ENCODE peak calls at places on chromosomes 7 and 10, in four cellular contexts. M, E, K and N are unnamed samples.

GRCh38 chr7:134454277-134454676 is 4.6 kb downstream of the AKR1B1 start:
- DNase-seq in E (no peak), M (peak; percentile 13), K (no peak), N (no peak)

GRCh38 chr7:118288098-118288497 is 63.6 kb downstream of the ANKRD7 start:
- DNase-seq in E (no peak), M (peak; percentile 24), K (peak; percentile 73), N (peak; percentile 21)

GRCh38 chr7:129530881-129531391 is 28.6 kb downstream of the SMKR1 start:
- DNase-seq in E (peak; percentile 64), M (no peak), K (no peak), N (no peak)

GRCh38 chr7:44667190-44667589 is 60.8 kb downstream of the OGDH start:
- DNase-seq in E (no peak), M (no peak), K (no peak), N (no peak)

GRCh38 chr10:122113161-122113944 is 124.4 kb downstream of the TACC2 start:
- DNase-seq in M (no peak), K (peak; percentile 14), E (peak; percentile 49), N (no peak)

GRCh38 chr7:157963526-157963925 is 624.1 kb downstream of the PTPRN2 start:
- DNase-seq in E (no peak), M (no peak), K (no peak), N (no peak)

GRCh38 chr7:131867461-131867860 is 311.0 kb upstream of the PODXL start:
- DNase-seq in K (no peak), E (no peak), M (no peak), N (no peak)

GRCh38 chr10:122855745-122856144 is 10.1 kb upstream of the CUZD1 start:
- DNase-seq in K (no peak), M (no peak), E (no peak), N (no peak)

GRCh38 chr7:930975-931758 is 23.3 kb downstream of the ADAP1 start:
- DNase-seq in E (no peak), K (peak; percentile 65), M (no peak), N (no peak)

GRCh38 chr10:34407227-34407626 is 407.9 kb downstream of the PARD3 start:
- DNase-seq in E (no peak), M (no peak), K (peak; percentile 28), N (peak; percentile 9)

GRCh38 chr10:69246036-69246435 is 25.9 kb downstream of the HKDC1 start:
- DNase-seq in E (no peak), K (no peak), M (no peak), N (no peak)

GRCh38 chr7:21028990-21029337 is 242.3 kb upstream of the SP8 start:
- DNase-seq in E (no peak), K (no peak), M (no peak), N (no peak)

GRCh38 chr10:130901311-130902165 is 410.0 kb downstream of the TCERG1L start:
- DNase-seq in E (no peak), K (no peak), M (no peak), N (no peak)

GRCh38 chr7:129066290-129067131 is 11.6 kb upstream of the TNPO3 start:
- DNase-seq in E (peak; percentile 47), M (no peak), K (no peak), N (no peak)

GRCh38 chr10:71184402-71184801 is 28.0 kb upstream of the UNC5B start:
- DNase-seq in M (no peak), E (no peak), K (no peak), N (no peak)

GRCh38 chr7:2537981-2538851 is 17.1 kb downstream of the BRAT1 start:
- DNase-seq in M (no peak), K (no peak), E (no peak), N (no peak)

GRCh38 chr7:37371755-37372154 is 76.9 kb downstream of the ELMO1 start:
- DNase-seq in M (no peak), K (no peak), E (no peak), N (no peak)

GRCh38 chr7:10734595-10734994 is 239.1 kb upstream of the PHF14 start:
- DNase-seq in M (no peak), K (no peak), E (no peak), N (no peak)

GRCh38 chr10:80453715-80454525 is at the start of gene TSPAN14:
- DNase-seq in E (peak; percentile 89), K (peak; percentile 42), M (peak; percentile 73), N (no peak)

GRCh38 chr10:15106352-15107013 is 9.3 kb downstream of the RPP38 start:
- DNase-seq in E (peak; percentile 70), K (peak; percentile 6), M (peak; percentile 62), N (no peak)

GRCh38 chr7:80133361-80134104 is 1.1 kb upstream of the GNAI1 start:
- DNase-seq in K (no peak), M (no peak), E (no peak), N (no peak)

GRCh38 chr7:130084037-130084875 is 13.9 kb downstream of the KLHDC10 start:
- DNase-seq in M (no peak), E (no peak), K (no peak), N (no peak)

GRCh38 chr7:103065666-103066065 is 8.9 kb downstream of the FBXL13 start:
- DNase-seq in K (peak; percentile 47), E (peak; percentile 23), M (peak; percentile 17), N (no peak)

GRCh38 chr7:127650842-127651555 is 995 bp upstream of the SND1 start:
- DNase-seq in K (no peak), E (no peak), M (peak; percentile 31), N (no peak)

GRCh38 chr10:58943960-58944359 is 232.5 kb upstream of the PHYHIPL start:
- DNase-seq in E (no peak), M (no peak), K (no peak), N (no peak)

GRCh38 chr7:63067897-63068585 is 930.6 kb upstream of the ZNF722 start:
- DNase-seq in E (no peak), K (no peak), M (no peak), N (no peak)

GRCh38 chr7:151687523-151688235 is 168.0 kb upstream of the RHEB start:
- DNase-seq in E (peak; percentile 99), M (no peak), K (no peak), N (no peak)

GRCh38 chr7:539731-540411 is 20.2 kb upstream of the PDGFA start:
- DNase-seq in M (no peak), K (no peak), E (peak; percentile 100), N (no peak)

GRCh38 chr10:52146766-52147165 is 167.3 kb upstream of the DKK1 start:
- DNase-seq in K (no peak), M (no peak), E (no peak), N (no peak)

GRCh38 chr7:44189286-44189992 is at the start of gene GCK:
- DNase-seq in M (no peak), E (no peak), K (no peak), N (no peak)

GRCh38 chr7:53794816-53795215 is 747.4 kb upstream of the VSTM2A start:
- DNase-seq in E (no peak), K (no peak), M (no peak), N (no peak)

GRCh38 chr10:58896229-58896628 is 280.2 kb upstream of the PHYHIPL start:
- DNase-seq in E (no peak), M (no peak), K (no peak), N (no peak)

GRCh38 chr7:130421685-130422084 is 19.1 kb downstream of the CEP41 start:
- DNase-seq in K (peak; percentile 42), M (no peak), E (no peak), N (no peak)

GRCh38 chr7:38628630-38629385 is 2.4 kb downstream of the AMPH start:
- DNase-seq in M (no peak), E (no peak), K (no peak), N (no peak)

GRCh38 chr10:12414278-12414988 is 65.1 kb downstream of the CAMK1D start:
- DNase-seq in E (no peak), K (no peak), M (no peak), N (no peak)

GRCh38 chr7:12056977-12057376 is 154.1 kb upstream of the TMEM106B start:
- DNase-seq in E (no peak), M (no peak), K (no peak), N (no peak)

GRCh38 chr7:151930695-151931094 is 25.6 kb upstream of the GALNTL5 start:
- DNase-seq in M (no peak), E (no peak), K (no peak), N (no peak)

GRCh38 chr10:22712246-22712958 is 2.0 kb downstream of the PIP4K2A start:
- DNase-seq in M (no peak), K (no peak), E (no peak), N (no peak)

GRCh38 chr10:93999401-93999851 is 5.7 kb downstream of the PLCE1 start:
- DNase-seq in M (no peak), K (no peak), E (no peak), N (no peak)

GRCh38 chr7:22667562-22668239 is 59.3 kb upstream of the IL6 start:
- DNase-seq in K (no peak), E (peak; percentile 87), M (no peak), N (no peak)